ENCODE peak calls at places on chromosomes 5 and 9, in four cellular contexts. N, D, T and U are unnamed samples.

GRCh38 chr5:72034710-72035109 is 72.6 kb upstream of the MAP1B start:
- DNase-seq in T (no peak), N (no peak), D (no peak), U (no peak)

GRCh38 chr5:148911386-148911785 is 85.0 kb downstream of the ADRB2 start:
- DNase-seq in T (no peak), N (no peak), D (no peak), U (no peak)

GRCh38 chr5:81517462-81517861 is 123.5 kb upstream of the ACOT12 start:
- DNase-seq in N (no peak), T (peak), D (no peak), U (no peak)

GRCh38 chr9:96321515-96321914 is 19.5 kb upstream of the HSD17B3 start:
- DNase-seq in N (no peak), T (no peak), D (no peak), U (no peak)

GRCh38 chr9:68771376-68771775 is 66.3 kb downstream of the PIP5K1B start:
- DNase-seq in D (no peak), T (no peak), N (no peak), U (no peak)

GRCh38 chr5:82388186-82388585 is 110.0 kb upstream of the RPS23 start:
- DNase-seq in N (no peak), T (peak), D (no peak), U (peak)

GRCh38 chr9:106696804-106697203 is 166.2 kb upstream of the ZNF462 start:
- DNase-seq in N (no peak), D (no peak), T (no peak), U (no peak)

GRCh38 chr5:158644301-158644700 is 455.4 kb downstream of the EBF1 start:
- DNase-seq in T (peak), D (no peak), N (no peak), U (no peak)

GRCh38 chr5:169080352-169080938 is 220.5 kb downstream of the SLIT3 start:
- DNase-seq in N (no peak), D (no peak), T (no peak), U (no peak)

GRCh38 chr5:127351418-127351817 is 60.8 kb downstream of the MEGF10 start:
- DNase-seq in T (peak), D (no peak), N (no peak), U (no peak)

GRCh38 chr5:34580983-34581382 is 75.1 kb upstream of the RAI14 start:
- DNase-seq in D (no peak), N (no peak), T (peak), U (no peak)

GRCh38 chr9:68711281-68711680 is 6.2 kb downstream of the PIP5K1B start:
- DNase-seq in D (no peak), N (no peak), T (no peak), U (no peak)

GRCh38 chr5:35436441-35437057 is 181.1 kb upstream of the SPEF2 start:
- DNase-seq in N (no peak), D (peak), T (peak), U (no peak)

GRCh38 chr5:15510816-15511215 is 10.8 kb downstream of the FBXL7 start:
- DNase-seq in T (peak), N (no peak), D (no peak), U (no peak)
- H3K4me3 ChIP-seq in T (no peak), N (no peak), D (no peak), U (no peak)

GRCh38 chr5:1068895-1069719 is 42.8 kb downstream of the SLC12A7 start:
- DNase-seq in T (no peak), N (no peak), D (no peak), U (no peak)
- TF ChIP-seq CTCF in T (no peak), N (no peak), D (no peak), U (no peak)

GRCh38 chr9:74500584-74500924 is 3.4 kb downstream of the RORB start:
- DNase-seq in D (no peak), N (no peak), T (no peak), U (no peak)
- H3K4me3 ChIP-seq in D (no peak), N (no peak), T (peak), U (no peak)

GRCh38 chr5:15290953-15291352 is 209.0 kb upstream of the FBXL7 start:
- DNase-seq in N (no peak), D (no peak), T (no peak), U (no peak)
- TF ChIP-seq CTCF in N (peak), D (no peak), T (no peak), U (no peak)

DNA sequence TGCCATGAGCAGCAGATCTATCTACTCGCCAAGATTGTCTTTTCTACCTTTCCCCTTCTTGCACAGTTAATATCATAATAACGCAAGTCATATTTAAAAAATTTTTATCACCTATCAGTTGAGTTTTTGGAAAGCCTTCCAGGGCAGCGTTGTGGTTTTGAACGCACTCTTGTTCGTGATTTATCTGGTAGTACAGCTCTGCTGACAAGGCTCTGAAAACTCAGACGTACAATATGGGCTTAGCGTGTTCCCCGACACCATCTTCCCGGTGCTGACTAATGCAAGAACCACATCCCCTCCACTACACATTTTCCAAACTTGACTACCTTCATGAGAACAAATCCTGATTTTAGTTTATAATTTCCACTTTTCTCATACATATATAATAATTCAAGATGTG is 1.6 kb upstream of the NFIL3 start:
- DNase-seq in T (no peak), N (no peak), D (no peak), U (no peak)
- H3K4me3 ChIP-seq in T (peak), N (no peak), D (peak), U (no peak)

GRCh38 chr9:93826905-93827544 is 128.1 kb downstream of the BARX1 start:
- DNase-seq in N (no peak), T (no peak), D (no peak), U (no peak)

GRCh38 chr9:93824386-93825294 is 130.5 kb downstream of the BARX1 start:
- DNase-seq in T (no peak), D (no peak), N (no peak), U (no peak)

GRCh38 chr9:93827545-93828330 is 127.4 kb downstream of the BARX1 start:
- DNase-seq in T (peak), N (peak), D (peak), U (no peak)

GRCh38 chr9:93825348-93826115 is 129.6 kb downstream of the BARX1 start:
- DNase-seq in N (no peak), T (no peak), D (no peak), U (no peak)

DNA sequence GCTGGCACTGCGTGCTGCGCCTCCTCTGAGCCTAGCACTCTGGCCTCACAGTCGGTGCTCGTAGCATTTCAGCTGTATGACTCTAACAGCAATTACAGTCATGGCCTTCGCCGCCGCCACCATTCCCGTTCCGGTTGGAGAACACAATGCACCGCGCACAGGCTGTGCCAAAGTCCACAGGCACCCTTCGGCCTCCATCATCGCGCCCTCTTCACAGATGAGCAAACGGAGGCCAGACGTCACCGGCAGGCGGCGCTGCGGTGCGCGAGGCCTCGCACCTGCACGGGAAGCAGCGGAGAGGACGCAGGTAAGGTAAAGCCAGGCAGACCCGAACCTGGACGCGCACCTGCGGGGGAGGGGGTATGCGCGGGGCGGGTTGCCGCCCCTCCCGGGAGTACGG is 128.9 kb downstream of the BARX1 start:
- DNase-seq in T (no peak), D (peak), N (no peak), U (no peak)
- TF ChIP-seq CTCF in T (peak), D (peak), N (peak), U (no peak)

DNA sequence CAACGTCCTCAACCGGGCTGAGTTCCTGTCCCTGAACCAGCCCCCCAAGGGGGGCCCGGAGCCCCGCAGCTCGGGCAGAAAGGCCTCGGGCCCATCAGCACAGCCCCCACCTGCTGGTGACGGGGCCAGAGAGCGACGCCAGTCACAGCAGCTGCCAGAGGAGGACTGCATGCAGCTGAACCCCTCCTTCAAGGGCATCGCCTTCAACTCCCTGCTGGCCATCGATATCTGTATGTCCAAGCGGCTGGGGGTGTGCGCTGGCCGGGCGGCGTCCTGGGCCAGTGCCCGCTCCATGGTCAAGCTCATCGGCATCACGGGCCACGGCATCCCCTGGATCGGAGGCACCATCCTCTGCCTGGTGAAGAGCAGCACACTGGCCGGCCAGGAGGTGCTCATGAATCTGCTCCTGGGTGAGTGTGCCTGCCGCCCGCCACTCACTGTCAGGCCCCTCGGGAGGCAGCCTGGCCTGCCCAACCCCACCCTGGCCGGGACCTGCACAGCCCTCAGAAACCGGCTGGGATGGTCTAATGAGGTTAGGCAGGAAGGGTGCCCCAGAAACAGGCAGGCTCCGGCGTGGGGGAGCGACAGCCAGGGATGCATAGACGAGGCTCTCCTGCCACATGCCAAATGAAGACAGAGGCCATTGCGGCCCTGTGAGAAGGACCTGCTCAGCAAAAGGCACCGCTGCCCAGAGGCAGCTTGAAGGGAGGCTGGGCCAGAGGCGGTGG is 680 bp downstream of the PLPP7 start:
- DNase-seq in T (peak), D (no peak), N (no peak), U (no peak)
- H3K4me3 ChIP-seq in T (peak), D (peak), N (peak), U (peak)

GRCh38 chr5:79602884-79603283 is 9.4 kb upstream of the TENT2 start:
- DNase-seq in T (no peak), D (no peak), N (no peak), U (no peak)
- TF ChIP-seq CTCF in T (no peak), D (no peak), N (no peak), U (no peak)

DNA sequence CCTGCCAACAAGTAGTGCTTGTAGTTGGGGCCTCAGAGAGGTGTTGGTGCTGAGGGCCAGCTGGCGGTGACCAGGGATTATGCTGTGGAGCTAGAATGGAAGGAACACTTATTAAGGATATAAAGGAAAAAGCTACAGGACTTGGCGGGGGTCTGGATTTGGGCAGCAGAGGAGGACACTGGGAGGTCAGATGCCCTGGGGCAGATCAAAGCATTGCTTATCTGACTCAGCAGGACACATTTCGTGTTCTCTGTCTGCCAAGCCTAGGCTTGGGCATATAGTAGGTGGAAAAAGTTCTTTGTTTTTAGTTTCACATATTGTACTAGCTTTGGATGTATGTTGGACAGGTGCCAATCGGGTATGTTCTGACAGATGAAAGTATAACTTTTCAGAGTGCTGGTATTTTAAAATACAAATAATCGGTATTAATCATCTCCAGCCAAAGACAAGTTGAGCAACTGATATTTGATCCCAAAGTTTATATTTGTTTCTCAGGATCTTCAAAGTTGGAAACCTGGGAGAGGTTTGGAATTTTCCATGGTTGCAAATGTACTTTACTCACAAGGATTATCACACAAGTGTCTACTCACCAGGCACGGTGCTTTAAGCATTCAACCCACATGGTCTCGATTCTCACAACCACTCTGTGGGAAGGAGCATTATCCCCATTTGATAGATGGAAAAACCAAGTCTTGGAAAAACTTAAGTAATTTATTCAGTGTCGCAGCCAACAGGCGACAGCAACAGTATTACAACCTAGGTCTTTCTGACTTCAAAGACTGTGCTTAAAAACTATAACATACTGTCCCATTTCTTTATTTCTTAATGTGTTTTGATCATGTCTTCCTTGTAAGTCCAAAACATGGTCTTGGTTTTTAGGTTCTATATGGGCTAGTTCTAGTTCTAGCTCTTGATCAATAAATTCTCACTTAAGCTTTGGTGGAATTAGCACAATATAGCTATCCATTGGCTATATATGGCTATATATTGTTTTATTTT is 69.6 kb downstream of the IQGAP2 start:
- DNase-seq in D (no peak), N (no peak), T (no peak), U (no peak)
- H3K4me3 ChIP-seq in D (no peak), N (no peak), T (no peak), U (no peak)

DNA sequence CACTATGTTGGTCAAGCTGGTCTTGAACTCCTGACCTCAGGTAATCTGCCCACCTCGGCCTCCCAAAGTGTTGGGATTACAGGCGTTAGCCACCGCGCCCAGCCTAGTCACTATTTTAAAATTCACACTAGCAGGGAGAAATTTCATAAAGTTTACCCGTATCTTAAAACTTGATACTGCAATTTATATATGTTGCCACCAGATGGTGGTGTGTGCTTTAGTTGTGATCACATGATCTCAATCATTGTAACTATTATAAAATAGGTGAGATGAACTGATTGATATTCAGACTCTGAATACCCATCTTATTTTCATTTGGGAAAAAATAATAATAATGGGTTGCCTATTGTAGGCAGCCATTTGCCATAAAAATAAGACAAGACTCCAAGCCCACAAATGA is 1330.4 kb upstream of the WWC1 start:
- DNase-seq in D (no peak), T (peak), N (no peak), U (no peak)
- TF ChIP-seq CTCF in D (peak), T (no peak), N (no peak), U (no peak)